ENCODE peak calls at places on chromosomes 3 and 15, in nine cellular contexts. S is foreskin keratinocyte; V is NCI-H1436 treated with DMSO at 0.1 percent for 48 hours; A is stimulated activated CD8-positive, alpha-beta memory T cell treated with anti-CD3 and anti-CD28 coated beads, Interleukin-15, amount 100 ng/mL, for 4 hours; R is fibroblast of mammary gland; O is ACHN; P is KG1; T is NAMALWA; U is activated CD4-positive, alpha-beta T cell treated with anti-CD3 and anti-CD28 coated beads, Interleukin-2, amount 50 U/mL, for 24 hours. J is an unnamed sample.

GRCh38 chr3:9669720-9670432 is 20.6 kb downstream of the MTMR14 start:
- DNase-seq in T (no peak), O (peak), V (no peak), R (no peak), A (no peak), U (no peak), P (no peak), S (no peak), J (peak)

GRCh38 chr15:40308844-40309189 is 1.1 kb upstream of the PLCB2 start:
- DNase-seq in P (no peak), T (no peak), R (no peak), A (no peak), U (no peak), O (no peak), S (no peak), V (no peak), J (no peak)

GRCh38 chr3:52085883-52086282 is 29.5 kb upstream of the DUSP7 start:
- DNase-seq in R (no peak), T (no peak), A (no peak), P (no peak), V (no peak), U (no peak), S (no peak), O (no peak), J (no peak)

GRCh38 chr3:66997560-66998074 is 490 bp upstream of the KBTBD8 start:
- DNase-seq in U (no peak), T (no peak), V (no peak), A (no peak), O (peak), P (no peak), R (peak), S (no peak), J (no peak)

GRCh38 chr15:31489281-31489680 is 162.6 kb downstream of the KLF13 start:
- DNase-seq in V (no peak), U (no peak), T (no peak), S (no peak), P (no peak), O (no peak), A (no peak), R (no peak), J (no peak)

GRCh38 chr15:52731732-52732470 is 52.7 kb upstream of the ATOSA start:
- DNase-seq in O (no peak), A (no peak), T (no peak), S (no peak), U (no peak), R (no peak), P (no peak), V (no peak), J (no peak)

GRCh38 chr3:2929574-2929973 is 180.6 kb downstream of the IL5RA start:
- DNase-seq in O (no peak), V (no peak), P (no peak), A (no peak), T (no peak), S (no peak), R (no peak), U (no peak), J (no peak)

GRCh38 chr3:54433846-54434245 is 311.5 kb downstream of the CACNA2D3 start:
- DNase-seq in S (no peak), P (no peak), A (no peak), U (no peak), R (no peak), O (peak), V (no peak), T (no peak), J (no peak)

GRCh38 chr3:184133840-184134745 is 1.1 kb upstream of the EIF2B5 start:
- DNase-seq in V (peak), P (peak), O (peak), S (peak), R (peak), T (peak), U (peak), A (no peak), J (peak)

GRCh38 chr15:63133786-63134185 is 12.1 kb downstream of the LACTB start:
- DNase-seq in S (no peak), R (peak), A (no peak), V (no peak), U (no peak), O (no peak), T (no peak), P (no peak), J (no peak)

GRCh38 chr15:95826831-95827230 is 503.7 kb upstream of the NR2F2 start:
- DNase-seq in P (no peak), O (peak), V (no peak), T (peak), R (no peak), S (peak), A (no peak), U (no peak), J (peak)

GRCh38 chr3:126053513-126053912 is 30.4 kb downstream of the SLC41A3 start:
- DNase-seq in U (no peak), R (peak), A (no peak), O (no peak), T (no peak), S (peak), P (no peak), V (no peak), J (no peak)